ENCODE peak calls at places on chromosomes 11 and 22, in eight cellular contexts. A is breast epithelium, V is lung, I is lower lobe of right lung, R is epithelial cell of esophagus, L is endothelial cell, N is mammary epithelial cell, X is bronchial epithelial cell. U is an unnamed sample.

GRCh38 chr22:21709688-21710087 is 25.9 kb downstream of the YPEL1 start:
- DNase-seq in I (no peak), N (no peak), X (no peak), R (no peak), V (no peak), L (no peak), A (no peak), U (no peak)

GRCh38 chr11:71228961-71229360 is 23.4 kb downstream of the SHANK2 start:
- DNase-seq in N (no peak), R (no peak), V (no peak), I (no peak), A (no peak), X (no peak), L (no peak), U (no peak)

GRCh38 chr11:30143098-30143705 is 87.6 kb upstream of the FSHB start:
- DNase-seq in A (no peak), V (no peak), R (peak), N (peak), X (peak), I (no peak), L (peak), U (peak)

GRCh38 chr22:35589071-35589735 is 27.9 kb downstream of the MB start:
- DNase-seq in I (no peak), L (no peak), R (peak), X (peak), N (peak), A (peak), V (peak), U (no peak)

GRCh38 chr11:8933931-8934330 is 1.2 kb upstream of the C11orf16 start:
- DNase-seq in N (no peak), I (no peak), V (no peak), R (no peak), X (no peak), L (peak), A (no peak), U (no peak)

GRCh38 chr22:38957046-38957770 is at the start of gene APOBEC3A:
- DNase-seq in L (no peak), V (no peak), N (no peak), I (peak), X (peak), A (peak), R (peak), U (no peak)

GRCh38 chr22:28923826-28924732 is 40.7 kb downstream of the ZNRF3 start:
- DNase-seq in N (peak), I (peak), V (peak), L (no peak), X (no peak), R (peak), A (peak), U (peak)

GRCh38 chr11:72812968-72813739 is 1.1 kb upstream of the ATG16L2 start:
- DNase-seq in V (peak), L (peak), A (no peak), X (peak), R (peak), N (peak), I (peak), U (peak)

GRCh38 chr11:70913715-70914231 is 338.6 kb downstream of the SHANK2 start:
- DNase-seq in X (no peak), V (no peak), I (peak), R (no peak), L (no peak), A (peak), N (no peak), U (no peak)

GRCh38 chr22:16717699-16718558 is 107.3 kb downstream of the XKR3 start:
- DNase-seq in I (no peak), V (no peak), X (no peak), L (no peak), N (no peak), R (no peak), A (no peak), U (no peak)

GRCh38 chr22:45511847-45512261 is 9.2 kb downstream of the FBLN1 start:
- DNase-seq in A (peak), R (peak), V (no peak), X (no peak), L (no peak), N (no peak), I (no peak), U (no peak)

GRCh38 chr22:31244044-31244942 is 32.2 kb downstream of the LIMK2 start:
- DNase-seq in R (peak), L (no peak), X (peak), N (peak), V (no peak), A (no peak), I (no peak), U (no peak)

GRCh38 chr22:17867160-17867785 is 93.0 kb upstream of the BID start:
- DNase-seq in A (peak), L (no peak), V (no peak), X (no peak), N (no peak), R (no peak), I (no peak), U (no peak)

GRCh38 chr11:108871152-108871551 is 206.3 kb downstream of the DDX10 start:
- DNase-seq in I (no peak), N (peak), R (peak), A (no peak), X (peak), L (peak), V (no peak), U (no peak)

GRCh38 chr22:48167238-48167637 is 1404.8 kb downstream of the TBC1D22A start:
- DNase-seq in X (no peak), A (no peak), L (no peak), N (no peak), R (no peak), I (no peak), V (no peak), U (peak)

GRCh38 chr11:93737904-93738612 is 3.2 kb downstream of the TAF1D start:
- DNase-seq in A (no peak), N (peak), R (peak), V (no peak), X (peak), L (no peak), I (no peak), U (no peak)

GRCh38 chr22:36471341-36471821 is 10.1 kb downstream of the TXN2 start:
- DNase-seq in A (no peak), I (no peak), R (peak), L (no peak), X (peak), V (no peak), N (peak), U (no peak)

GRCh38 chr11:31487848-31488247 is 21.6 kb downstream of the IMMP1L start:
- DNase-seq in X (peak), L (peak), R (peak), I (no peak), A (no peak), V (no peak), N (peak), U (peak)

GRCh38 chr22:49934891-49935557 is 16.6 kb downstream of the CRELD2 start:
- DNase-seq in N (no peak), L (peak), A (peak), R (peak), I (peak), X (no peak), V (peak), U (no peak)

GRCh38 chr11:92457250-92457649 is 232.6 kb downstream of the FAT3 start:
- DNase-seq in V (no peak), X (peak), A (no peak), L (no peak), N (peak), R (peak), I (no peak), U (no peak)

GRCh38 chr11:93648168-93648567 is 13.3 kb upstream of the CEP295 start:
- DNase-seq in X (peak), A (no peak), L (no peak), V (no peak), N (peak), R (peak), I (no peak), U (no peak)

GRCh38 chr22:39579909-39580571 is 9.5 kb downstream of the CACNA1I start:
- DNase-seq in A (no peak), N (no peak), I (no peak), R (no peak), V (no peak), L (no peak), X (no peak), U (no peak)

GRCh38 chr22:49240472-49240871 is 587.2 kb downstream of the BRD1 start:
- DNase-seq in A (no peak), I (no peak), X (no peak), L (no peak), R (no peak), V (no peak), N (no peak), U (no peak)

GRCh38 chr11:43895601-43896000 is 15.0 kb downstream of the ALKBH3 start:
- DNase-seq in X (no peak), L (no peak), N (no peak), R (no peak), V (no peak), I (no peak), A (no peak), U (no peak)

GRCh38 chr11:3169235-3169951 is 4.3 kb upstream of the OSBPL5 start:
- DNase-seq in R (peak), I (peak), V (no peak), X (peak), A (peak), N (peak), L (no peak), U (no peak)

GRCh38 chr11:56693428-56693827 is 5.5 kb upstream of the OR9G1 start:
- DNase-seq in V (no peak), I (no peak), R (no peak), A (no peak), X (no peak), N (no peak), L (no peak), U (no peak)

GRCh38 chr11:69414773-69415187 is 66.7 kb upstream of the LINC01488 start:
- DNase-seq in I (no peak), X (no peak), R (no peak), A (no peak), N (no peak), V (no peak), L (no peak), U (no peak)

GRCh38 chr11:93591247-93591898 is 48.2 kb upstream of the SMCO4 start:
- DNase-seq in R (peak), X (peak), I (no peak), A (no peak), N (peak), L (no peak), V (no peak), U (no peak)

GRCh38 chr11:114134870-114135269 is 75.4 kb downstream of the ZBTB16 start:
- DNase-seq in V (no peak), I (no peak), A (no peak), R (peak), N (peak), X (peak), L (no peak), U (no peak)

GRCh38 chr22:45918455-45919370 is 58.2 kb downstream of the WNT7B start:
- DNase-seq in L (no peak), V (peak), N (peak), R (peak), I (peak), X (peak), A (peak), U (no peak)

GRCh38 chr11:81444306-81444705 is 1289.4 kb downstream of the FAM181B start:
- DNase-seq in A (no peak), X (no peak), R (no peak), V (no peak), I (no peak), N (no peak), L (no peak), U (no peak)
- TF ChIP-seq CTCF in A (no peak), X (no peak), R (peak), V (no peak), I (no peak), N (peak), L (no peak), U (peak)

GRCh38 chr11:1486054-1486825 is at the start of gene MOB2:
- DNase-seq in A (peak), R (no peak), I (peak), N (no peak), L (no peak), X (no peak), V (no peak), U (no peak)
- TF ChIP-seq CTCF in A (no peak), R (no peak), I (no peak), N (no peak), L (no peak), X (peak), V (no peak), U (no peak)

DNA sequence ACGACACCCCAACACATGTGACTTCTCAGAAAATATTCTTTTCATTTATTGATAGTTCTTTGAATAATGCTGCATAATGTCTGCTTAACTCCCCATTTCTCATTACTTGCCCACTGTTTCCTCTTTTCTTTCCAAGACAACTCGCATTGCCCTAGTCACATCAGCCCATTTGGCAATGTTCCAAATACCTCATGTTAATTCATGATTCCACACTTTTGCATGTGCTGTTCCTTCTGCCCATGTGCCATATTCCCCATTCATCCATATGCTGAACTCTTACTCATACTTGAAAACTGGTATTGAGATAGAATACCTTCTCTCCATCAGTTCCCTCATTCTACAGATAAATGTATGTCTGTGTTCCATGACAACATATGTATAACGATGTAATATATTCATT is 993.7 kb downstream of the OPCML start:
- DNase-seq in X (no peak), R (no peak), N (no peak), L (no peak), A (no peak), V (no peak), I (no peak), U (no peak)
- TF ChIP-seq CTCF in X (no peak), R (no peak), N (no peak), L (no peak), A (no peak), V (no peak), I (no peak), U (no peak)

GRCh38 chr11:103659138-103659734 is 377.2 kb upstream of the DDI1 start:
- DNase-seq in N (peak), X (peak), R (no peak), L (peak), I (no peak), A (no peak), V (no peak), U (no peak)
- TF ChIP-seq CTCF in N (peak), X (peak), R (no peak), L (peak), I (no peak), A (no peak), V (no peak), U (peak)

GRCh38 chr11:32884770-32885384 is 7.7 kb upstream of the QSER1 start:
- DNase-seq in I (no peak), A (no peak), V (no peak), N (no peak), X (peak), R (peak), L (no peak), U (no peak)
- TF ChIP-seq CTCF in I (peak), A (no peak), V (no peak), N (peak), X (peak), R (peak), L (no peak), U (peak)

DNA sequence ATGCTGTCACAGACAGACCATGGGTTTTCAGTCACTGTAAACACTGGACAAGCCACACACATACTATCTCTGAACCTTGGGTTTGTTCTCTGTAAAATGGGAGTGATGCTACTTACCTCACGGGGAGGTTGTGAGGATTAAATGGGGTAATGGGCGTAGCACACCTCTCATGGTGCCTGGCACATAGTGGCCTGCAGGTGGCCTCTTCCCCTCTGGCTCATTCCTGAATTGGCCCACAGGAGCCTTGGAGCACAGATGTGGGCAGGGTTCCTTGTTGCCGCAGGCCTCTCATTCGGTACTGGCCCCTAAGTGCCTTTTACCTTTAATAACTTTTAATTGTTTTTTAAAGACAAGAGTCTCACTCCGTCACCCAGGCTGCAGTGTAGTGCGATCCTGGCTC is 11.7 kb downstream of the MICAL2 start:
- DNase-seq in N (no peak), X (no peak), R (peak), A (no peak), L (peak), V (no peak), I (peak), U (no peak)
- TF ChIP-seq CTCF in N (peak), X (peak), R (peak), A (no peak), L (peak), V (no peak), I (peak), U (peak)

DNA sequence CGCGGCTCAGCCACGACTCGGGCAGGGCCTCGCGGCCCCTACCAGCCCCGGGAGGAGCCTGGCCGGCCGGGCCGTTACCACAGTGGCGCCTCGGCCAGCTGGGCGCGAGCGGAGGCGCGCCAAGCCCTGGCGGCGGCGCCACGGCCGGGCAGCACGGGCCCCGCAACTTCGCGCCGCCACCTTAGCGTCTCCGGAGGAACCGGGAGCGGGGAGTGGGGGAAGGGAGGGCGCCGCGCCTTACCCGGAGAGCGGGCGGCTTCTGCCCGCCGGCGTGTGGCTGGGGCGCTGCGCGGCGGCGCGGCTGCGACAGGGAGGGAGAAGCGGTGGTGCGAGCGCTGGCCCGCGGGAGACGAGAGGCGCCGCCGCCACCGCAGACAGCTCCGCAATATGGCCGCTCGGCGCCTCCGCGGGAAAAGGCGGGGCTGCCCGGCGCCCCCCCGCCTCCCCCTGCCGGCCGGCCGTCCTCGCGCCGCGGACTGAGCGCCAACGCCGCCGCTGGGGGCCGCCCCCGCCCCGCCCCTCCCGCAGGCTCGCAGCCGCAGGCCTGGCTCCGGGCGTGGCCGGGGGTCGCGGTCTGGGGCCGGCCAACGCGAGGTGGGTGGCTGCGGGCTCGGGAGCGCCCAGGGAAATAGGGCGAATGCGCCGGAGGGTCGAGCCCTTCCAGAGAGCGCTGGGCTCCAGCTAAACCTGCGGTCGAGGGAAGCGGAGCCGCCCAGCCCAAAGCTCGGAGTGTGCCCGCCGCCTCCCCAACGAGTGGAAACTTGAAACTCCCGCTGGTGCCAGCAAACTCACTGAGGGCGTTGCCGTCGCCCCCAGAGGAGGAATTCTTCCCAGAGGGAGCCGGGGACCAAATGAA is at the start of gene RDX:
- DNase-seq in A (peak), R (peak), X (peak), N (peak), V (peak), I (peak), L (peak), U (peak)
- TF ChIP-seq CTCF in A (peak), R (no peak), X (no peak), N (no peak), V (no peak), I (no peak), L (no peak), U (peak)

GRCh38 chr22:41762980-41763779 is 37.3 kb upstream of the CCDC134 start:
- DNase-seq in I (no peak), R (peak), L (peak), V (no peak), N (peak), A (no peak), X (peak), U (peak)
- TF ChIP-seq CTCF in I (peak), R (peak), L (peak), V (no peak), N (peak), A (no peak), X (peak), U (peak)

GRCh38 chr11:65425971-65426838 is 3.6 kb downstream of the NEAT1 start:
- DNase-seq in A (no peak), X (peak), L (no peak), V (no peak), I (no peak), R (peak), N (peak), U (no peak)

GRCh38 chr11:65426839-65427690 is 4.5 kb downstream of the NEAT1 start:
- DNase-seq in V (peak), I (peak), L (no peak), X (peak), R (peak), N (no peak), A (peak), U (no peak)

GRCh38 chr11:65423516-65424199 is 1.1 kb downstream of the NEAT1 start:
- DNase-seq in A (no peak), V (no peak), R (peak), I (no peak), X (peak), N (peak), L (no peak), U (no peak)

GRCh38 chr11:65424200-65425104 is 1.9 kb downstream of the NEAT1 start:
- DNase-seq in N (peak), A (no peak), X (peak), V (no peak), R (peak), L (no peak), I (peak), U (no peak)

DNA sequence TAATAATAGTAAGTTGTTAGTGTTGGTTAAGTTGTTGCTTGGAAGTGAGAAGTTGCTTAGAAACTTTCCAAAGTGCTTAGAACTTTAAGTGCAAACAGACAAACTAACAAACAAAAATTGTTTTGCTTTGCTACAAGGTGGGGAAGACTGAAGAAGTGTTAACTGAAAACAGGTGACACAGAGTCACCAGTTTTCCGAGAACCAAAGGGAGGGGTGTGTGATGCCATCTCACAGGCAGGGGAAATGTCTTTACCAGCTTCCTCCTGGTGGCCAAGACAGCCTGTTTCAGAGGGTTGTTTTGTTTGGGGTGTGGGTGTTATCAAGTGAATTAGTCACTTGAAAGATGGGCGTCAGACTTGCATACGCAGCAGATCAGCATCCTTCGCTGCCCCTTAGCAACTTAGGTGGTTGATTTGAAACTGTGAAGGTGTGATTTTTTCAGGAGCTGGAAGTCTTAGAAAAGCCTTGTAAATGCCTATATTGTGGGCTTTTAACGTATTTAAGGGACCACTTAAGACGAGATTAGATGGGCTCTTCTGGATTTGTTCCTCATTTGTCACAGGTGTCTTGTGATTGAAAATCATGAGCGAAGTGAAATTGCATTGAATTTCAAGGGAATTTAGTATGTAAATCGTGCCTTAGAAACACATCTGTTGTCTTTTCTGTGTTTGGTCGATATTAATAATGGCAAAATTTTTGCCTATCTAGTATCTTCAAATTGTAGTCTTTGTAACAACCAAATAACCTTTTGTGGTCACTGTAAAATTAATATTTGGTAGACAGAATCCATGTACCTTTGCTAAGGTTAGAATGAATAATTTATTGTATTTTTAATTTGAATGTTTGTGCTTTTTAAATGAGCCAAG is 2.7 kb downstream of the NEAT1 start:
- DNase-seq in A (no peak), X (peak), L (no peak), I (peak), R (peak), N (peak), V (no peak), U (no peak)
- TF ChIP-seq CTCF in A (no peak), X (peak), L (no peak), I (peak), R (peak), N (peak), V (no peak), U (peak)